ENCODE peak calls at places on chromosomes 2 and 18, in four cellular contexts. One of them, this sample, is unnamed.

GRCh38 chr2:31764169-31764568 is 183.4 kb upstream of the SRD5A2 start:
- DNase-seq in H1: no peak
- DNase-seq in GM12878: no peak
- DNase-seq in HepG2: no peak
- DNase-seq in this sample: no peak

GRCh38 chr18:79438581-79438980 is 42.9 kb downstream of the NFATC1 start:
- DNase-seq in H1: no peak
- DNase-seq in GM12878: no peak
- DNase-seq in HepG2: no peak
- DNase-seq in this sample: no peak

GRCh38 chr18:4878480-4878879 is 318.6 kb downstream of the AKAIN1 start:
- DNase-seq in H1: no peak
- DNase-seq in GM12878: no peak
- DNase-seq in HepG2: no peak
- DNase-seq in this sample: no peak

GRCh38 chr2:51027968-51028367 is 4.0 kb downstream of the NRXN1 start:
- DNase-seq in H1: no peak
- DNase-seq in GM12878: no peak
- DNase-seq in HepG2: no peak
- DNase-seq in this sample: no peak

GRCh38 chr2:54720563-54720962 is 2.9 kb upstream of the EML6 start:
- DNase-seq in H1: no peak
- DNase-seq in GM12878: no peak
- DNase-seq in HepG2: no peak
- DNase-seq in this sample: no peak

GRCh38 chr2:75424936-75425619 is 135.7 kb downstream of the EVA1A start:
- DNase-seq in H1: peak; percentile 46
- DNase-seq in GM12878: no peak
- DNase-seq in HepG2: peak; percentile 15
- DNase-seq in this sample: no peak

GRCh38 chr18:2662990-2663389 is 7.5 kb downstream of the SMCHD1 start:
- DNase-seq in H1: no peak
- DNase-seq in GM12878: no peak
- DNase-seq in HepG2: no peak
- DNase-seq in this sample: no peak

GRCh38 chr2:40225670-40226069 is 226.2 kb downstream of the SLC8A1 start:
- DNase-seq in H1: no peak
- DNase-seq in GM12878: no peak
- DNase-seq in HepG2: no peak
- DNase-seq in this sample: no peak

DNA sequence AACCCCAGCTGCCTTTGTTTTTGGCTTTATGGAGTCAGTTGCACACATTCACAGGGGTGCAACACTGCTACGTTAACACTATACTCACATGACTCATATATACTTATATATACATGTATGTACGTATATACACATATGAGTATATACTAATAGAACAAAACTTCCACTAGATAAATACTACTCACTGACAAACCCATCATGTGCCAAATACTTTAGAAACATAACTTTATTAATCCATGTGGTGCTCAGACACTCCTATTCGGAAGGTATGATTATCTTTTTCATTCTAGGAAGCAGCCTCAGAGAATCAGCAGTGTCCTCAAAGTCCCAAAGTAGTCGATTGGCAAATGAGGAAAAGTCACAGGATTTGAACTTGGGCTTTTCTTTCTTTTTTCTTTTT is 7.9 kb downstream of the PMAIP1 start:
- DNase-seq in H1: no peak
- DNase-seq in GM12878: no peak
- DNase-seq in HepG2: no peak
- DNase-seq in this sample: no peak
- H3K9ac ChIP-seq in H1: no peak overlapping the region
- H3K9ac ChIP-seq in GM12878: no peak overlapping the region
- H3K9ac ChIP-seq in HepG2: no peak overlapping the region
- H3K9ac ChIP-seq in this sample: no peak overlapping the region

DNA sequence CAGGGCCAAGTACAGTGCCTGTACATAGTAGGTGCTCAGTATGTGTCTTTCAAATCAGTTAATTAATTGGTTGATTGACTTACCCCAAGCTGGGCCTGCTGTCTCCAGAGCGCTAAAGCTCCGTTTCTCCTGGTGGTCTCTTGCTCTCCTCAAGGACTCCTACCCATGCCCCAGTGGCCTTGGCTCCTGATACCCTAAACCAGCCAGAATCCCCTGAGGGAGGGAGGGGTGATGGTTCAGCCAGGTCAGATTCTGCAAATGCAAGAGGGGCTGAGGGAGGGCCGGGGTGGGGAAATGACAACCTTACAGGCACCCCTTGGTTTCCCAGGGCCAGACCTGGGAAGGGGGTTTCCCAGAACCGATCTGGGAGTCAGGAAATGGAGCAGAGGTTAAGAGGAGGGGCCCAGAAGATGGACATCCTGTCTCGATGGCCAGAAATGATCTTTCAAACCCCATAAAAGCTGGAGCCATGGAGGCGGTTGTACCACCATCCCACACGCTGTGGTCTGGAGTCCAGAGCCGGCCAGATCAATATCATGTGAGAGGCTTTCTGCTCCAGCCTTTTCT is 209.1 kb downstream of the TNS1 start:
- DNase-seq in H1: no peak
- DNase-seq in GM12878: no peak
- DNase-seq in HepG2: no peak
- DNase-seq in this sample: no peak
- TF ChIP-seq SUZ12 in H1: no peak
- TF ChIP-seq SUZ12 in GM12878: no peak
- TF ChIP-seq SUZ12 in HepG2: no peak
- TF ChIP-seq SUZ12 in this sample: no peak

GRCh38 chr2:161409308-161409707 is 6.8 kb upstream of the TBR1 start:
- DNase-seq in H1: no peak
- DNase-seq in GM12878: no peak
- DNase-seq in HepG2: no peak
- DNase-seq in this sample: no peak
- H3K4me1 ChIP-seq in H1: peaks cover 5% of the 10 kb centered on the region
- H3K4me1 ChIP-seq in GM12878: no peaks in the 10 kb centered on the region
- H3K4me1 ChIP-seq in HepG2: peaks cover 7% of the 10 kb centered on the region
- H3K4me1 ChIP-seq in this sample: no peaks in the 10 kb centered on the region

GRCh38 chr2:190535586-190535985 is 1.1 kb upstream of the NEMP2 start:
- DNase-seq in H1: no peak
- DNase-seq in GM12878: no peak
- DNase-seq in HepG2: no peak
- DNase-seq in this sample: no peak
- H3K9ac ChIP-seq in H1: no peak overlapping the region
- H3K9ac ChIP-seq in GM12878: peak overlapping the region; percentile 93
- H3K9ac ChIP-seq in HepG2: peak overlapping the region; percentile 88
- H3K9ac ChIP-seq in this sample: peak overlapping the region; percentile 65

GRCh38 chr2:10126627-10127026 is 4.1 kb downstream of the RRM2 start:
- DNase-seq in H1: no peak
- DNase-seq in GM12878: no peak
- DNase-seq in HepG2: no peak
- DNase-seq in this sample: no peak

GRCh38 chr2:10132043-10132575 is 9.6 kb downstream of the RRM2 start:
- DNase-seq in H1: no peak
- DNase-seq in GM12878: no peak
- DNase-seq in HepG2: no peak
- DNase-seq in this sample: no peak

GRCh38 chr2:10125842-10126596 is 3.5 kb downstream of the RRM2 start:
- DNase-seq in H1: no peak
- DNase-seq in GM12878: no peak
- DNase-seq in HepG2: no peak
- DNase-seq in this sample: no peak

GRCh38 chr2:10129490-10129889 is 7.0 kb downstream of the RRM2 start:
- DNase-seq in H1: no peak
- DNase-seq in GM12878: no peak
- DNase-seq in HepG2: no peak
- DNase-seq in this sample: no peak

DNA sequence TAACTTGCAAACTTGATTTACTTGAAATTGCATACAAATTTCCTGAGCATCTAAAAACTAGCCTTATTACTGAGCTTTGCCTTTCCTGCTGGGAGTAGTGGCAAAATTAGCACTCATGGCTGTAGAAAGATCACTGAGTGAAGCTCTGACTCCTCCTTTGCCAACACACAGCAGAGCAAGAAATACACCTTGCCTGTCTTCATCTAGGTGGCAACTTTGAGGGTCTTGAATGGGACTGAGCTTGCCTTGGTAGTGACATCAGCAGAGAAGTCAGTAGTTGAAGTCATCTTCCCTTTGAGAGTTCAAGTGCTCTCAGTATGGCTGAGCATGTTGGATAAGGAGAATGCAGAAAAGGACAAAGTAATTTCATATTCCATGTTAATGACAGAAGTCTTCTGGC is 5.9 kb downstream of the RRM2 start:
- DNase-seq in H1: no peak
- DNase-seq in GM12878: no peak
- DNase-seq in HepG2: no peak
- DNase-seq in this sample: no peak
- TF ChIP-seq SUZ12 in H1: no peak
- TF ChIP-seq SUZ12 in GM12878: no peak
- TF ChIP-seq SUZ12 in HepG2: no peak
- TF ChIP-seq SUZ12 in this sample: no peak

DNA sequence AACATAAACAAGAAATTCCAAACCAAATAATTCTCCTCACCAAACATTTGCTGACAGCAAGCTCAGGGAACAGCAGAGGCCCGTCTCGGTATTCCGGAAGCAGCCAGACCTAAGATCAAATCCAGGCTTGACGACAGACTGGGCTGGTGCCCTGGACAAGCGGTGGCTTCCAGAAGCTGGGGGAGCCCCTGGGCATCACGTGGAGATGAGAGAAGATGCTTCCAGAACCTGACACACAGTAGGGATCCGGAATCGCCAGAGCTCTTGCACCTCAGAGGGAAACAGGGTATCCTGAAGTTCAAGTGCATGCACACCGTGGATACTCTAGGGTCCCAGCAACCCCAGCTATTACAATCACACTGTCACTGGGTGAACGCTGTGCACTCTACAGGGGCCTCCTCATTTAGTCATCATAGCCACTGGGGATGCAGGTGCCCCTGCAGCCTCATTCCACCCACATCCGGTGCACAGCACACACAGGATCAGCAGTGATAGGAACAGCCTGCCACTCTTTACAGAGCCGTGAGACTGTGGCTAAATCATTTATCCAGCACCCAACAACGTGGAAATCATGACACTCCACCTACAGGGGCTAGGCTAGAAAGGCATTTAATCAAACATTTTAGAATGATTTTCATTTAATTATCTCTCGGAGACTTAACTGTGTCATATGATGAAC is 102.6 kb downstream of the HDAC4 start:
- DNase-seq in H1: no peak
- DNase-seq in GM12878: no peak
- DNase-seq in HepG2: no peak
- DNase-seq in this sample: no peak
- H3K4me1 ChIP-seq in H1: peaks cover 13% of the 10 kb centered on the region
- H3K4me1 ChIP-seq in GM12878: peaks cover 10% of the 10 kb centered on the region
- H3K4me1 ChIP-seq in HepG2: peaks cover 77% of the 10 kb centered on the region
- H3K4me1 ChIP-seq in this sample: peaks cover 42% of the 10 kb centered on the region